ENCODE peak calls at places on chromosomes 4 and X, in nine cellular contexts. Q, C, K, E, H, Y, T, N and D are unnamed samples.
A peak's percentile ranks its signal among the peaks of the same experiment; 100 is the strongest.

GRCh38 chrX:123740006-123740405 is 7.2 kb upstream of the THOC2 start:
- DNase-seq in Q (no peak), C (no peak), K (no peak), E (no peak), H (no peak), Y (no peak), T (no peak), N (no peak), D (no peak)

GRCh38 chr4:75724867-75725724 is 719 bp downstream of the USO1 start:
- DNase-seq in Q (peak; percentile 73), C (peak; percentile 74), K (peak; percentile 92), E (peak; percentile 40), H (peak; percentile 77), Y (peak; percentile 37), T (peak; percentile 79), N (peak; percentile 54), D (no peak)

GRCh38 chr4:5891563-5892320 is 1.1 kb downstream of the CRMP1 start:
- DNase-seq in Q (no peak), C (no peak), K (no peak), E (no peak), H (no peak), Y (no peak), T (no peak), N (no peak), D (no peak)

GRCh38 chr4:98232202-98232601 is 29.0 kb upstream of the RAP1GDS1 start:
- DNase-seq in Q (peak; percentile 9), C (no peak), K (no peak), E (no peak), H (no peak), Y (no peak), T (peak; percentile 30), N (no peak), D (no peak)

GRCh38 chr4:47386146-47386545 is 77.4 kb downstream of the COMMD8 start:
- DNase-seq in Q (no peak), C (no peak), K (no peak), E (no peak), H (no peak), Y (no peak), T (no peak), N (no peak), D (no peak)

GRCh38 chr4:183989471-183989870 is 84.4 kb downstream of the STOX2 start:
- DNase-seq in Q (peak; percentile 91), C (no peak), K (peak; percentile 30), E (no peak), H (no peak), Y (no peak), T (peak; percentile 83), N (no peak), D (peak; percentile 4)

GRCh38 chr4:106312997-106313522 is 2.9 kb downstream of the TBCK start:
- DNase-seq in Q (no peak), C (no peak), K (no peak), E (no peak), H (no peak), Y (no peak), T (no peak), N (no peak), D (no peak)

GRCh38 chr4:182593864-182594263 is 323.3 kb downstream of the DCTD start:
- DNase-seq in Q (peak; percentile 15), C (no peak), K (no peak), E (no peak), H (no peak), Y (no peak), T (peak; percentile 45), N (no peak), D (no peak)

GRCh38 chrX:46311581-46312120 is 233.6 kb downstream of the ZNF674 start:
- DNase-seq in Q (peak; percentile 2), C (no peak), K (no peak), E (no peak), H (no peak), Y (no peak), T (no peak), N (no peak), D (no peak)

GRCh38 chrX:13415551-13415950 is 95.7 kb upstream of the ATXN3L start:
- DNase-seq in Q (no peak), C (no peak), K (no peak), E (no peak), H (no peak), Y (no peak), T (no peak), N (no peak), D (no peak)

GRCh38 chr4:176920694-176921093 is 128.0 kb upstream of the VEGFC start:
- DNase-seq in Q (peak; percentile 21), C (no peak), K (no peak), E (no peak), H (no peak), Y (no peak), T (peak; percentile 88), N (no peak), D (no peak)

GRCh38 chr4:2598661-2599654 is 62.5 kb downstream of the FAM193A start:
- DNase-seq in Q (no peak), C (no peak), K (no peak), E (no peak), H (no peak), Y (no peak), T (peak; percentile 19), N (no peak), D (no peak)
- TF ChIP-seq CTCF in Q (peak; percentile 12), C (no peak), K (no peak), E (no peak), H (no peak), Y (no peak), T (no peak), N (no peak), D (no peak)

DNA sequence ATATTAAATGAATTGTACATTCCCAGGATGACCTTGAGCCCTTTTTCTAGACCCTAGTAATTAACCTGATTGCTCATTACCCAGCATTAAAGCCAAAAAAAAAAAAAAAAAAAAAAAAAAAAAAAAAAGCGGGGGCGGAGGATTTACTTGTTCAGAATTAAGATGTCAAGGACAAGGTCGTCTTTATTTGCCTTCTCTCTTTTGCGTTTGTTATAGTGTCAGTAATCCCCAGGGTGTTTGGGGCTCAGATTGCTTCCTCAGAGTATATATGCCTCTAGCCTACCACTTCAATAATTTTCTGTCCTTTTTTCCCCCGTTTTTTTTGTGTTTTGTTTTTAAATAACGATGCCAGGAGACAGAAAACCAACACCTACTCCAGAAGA is 138.4 kb downstream of the AFF1 start:
- DNase-seq in Q (no peak), C (no peak), K (no peak), E (no peak), H (no peak), Y (no peak), T (no peak), N (no peak), D (no peak)
- TF ChIP-seq CTCF in Q (no peak), C (no peak), K (no peak), E (no peak), H (no peak), Y (no peak), T (no peak), N (no peak), D (no peak)

DNA sequence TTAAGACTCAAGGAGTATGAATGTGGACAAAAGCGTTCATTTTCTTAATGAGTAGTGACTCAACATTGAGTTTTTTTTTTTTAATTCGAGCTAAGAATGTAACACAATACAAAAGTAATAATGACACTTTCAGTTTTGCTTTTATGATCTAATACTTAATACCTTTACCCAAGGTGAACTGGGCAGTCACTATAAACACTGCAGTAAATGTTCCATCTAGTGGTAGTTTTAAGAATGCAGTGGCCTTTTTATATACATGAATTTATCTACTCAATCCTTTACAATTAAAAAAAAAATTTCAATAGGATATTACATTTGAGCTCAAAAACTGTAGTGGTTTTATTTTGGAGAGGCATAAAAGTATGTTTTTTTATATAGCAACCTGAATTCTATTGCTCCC is 33.9 kb downstream of the PDK3 start:
- DNase-seq in Q (peak; percentile 43), C (no peak), K (peak; percentile 50), E (no peak), H (no peak), Y (no peak), T (peak; percentile 11), N (peak; percentile 42), D (no peak)
- TF ChIP-seq CTCF in Q (peak; percentile 70), C (peak; percentile 42), K (peak; percentile 74), E (peak; percentile 38), H (peak; percentile 49), Y (peak; percentile 34), T (peak; percentile 50), N (peak; percentile 70), D (peak; percentile 40)

DNA sequence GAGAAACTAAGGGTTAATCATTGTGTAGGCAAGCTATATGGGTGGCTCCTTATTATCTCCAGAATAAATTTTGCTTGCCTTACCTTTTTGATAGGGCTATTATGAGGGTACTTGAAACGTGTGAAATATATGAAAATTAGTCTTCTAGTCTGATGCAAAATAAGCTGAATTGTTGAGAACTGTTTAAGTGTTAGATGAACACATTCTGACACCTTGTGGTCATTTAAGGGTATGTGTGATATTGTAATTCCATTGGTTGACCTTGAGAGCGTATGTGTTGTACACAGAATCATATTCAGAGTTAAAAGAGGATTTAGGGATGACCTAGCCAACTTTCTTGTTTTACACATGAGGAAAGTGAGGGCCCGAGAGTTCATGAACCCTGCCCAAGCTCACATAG is 44.6 kb upstream of the LINC00632 start:
- DNase-seq in Q (peak; percentile 40), C (no peak), K (peak; percentile 13), E (no peak), H (no peak), Y (no peak), T (peak; percentile 18), N (no peak), D (no peak)
- TF ChIP-seq CTCF in Q (peak; percentile 26), C (no peak), K (peak; percentile 38), E (no peak), H (peak; percentile 54), Y (no peak), T (peak; percentile 43), N (peak; percentile 57), D (peak; percentile 50)

DNA sequence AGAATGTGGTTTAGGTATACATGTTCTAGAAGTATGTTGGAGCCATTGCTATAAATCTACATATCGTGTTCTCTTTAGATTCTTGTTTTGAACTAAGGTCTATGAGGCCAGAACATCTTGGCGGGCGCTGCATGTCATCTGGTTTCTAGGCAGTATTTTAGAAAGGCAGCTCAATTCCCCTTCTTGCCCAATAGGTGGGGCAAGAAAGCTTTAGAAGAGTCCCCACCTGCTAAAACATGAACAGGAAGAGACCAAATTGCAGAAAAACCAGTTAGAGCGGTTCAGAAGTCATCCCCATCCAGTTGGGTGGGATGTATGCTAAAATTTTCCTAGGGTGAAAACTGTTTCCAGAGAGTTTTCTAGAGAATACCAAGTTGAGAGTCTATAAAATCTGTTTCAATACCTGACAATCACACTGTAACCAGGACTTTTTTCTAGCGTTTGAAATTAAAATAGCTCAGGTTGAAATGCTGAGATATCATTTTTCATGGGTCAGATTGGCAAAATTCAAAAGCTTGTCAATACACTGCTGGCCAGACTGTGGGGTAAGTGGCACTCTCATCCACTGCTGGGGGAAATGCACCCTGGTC is 17.5 kb upstream of the SH3KBP1 start:
- DNase-seq in Q (peak; percentile 65), C (no peak), K (peak; percentile 36), E (no peak), H (peak; percentile 12), Y (no peak), T (peak; percentile 63), N (peak; percentile 72), D (peak; percentile 54)
- TF ChIP-seq CTCF in Q (peak; percentile 80), C (no peak), K (peak; percentile 60), E (peak; percentile 39), H (peak; percentile 51), Y (peak; percentile 21), T (peak; percentile 66), N (peak; percentile 73), D (peak; percentile 68)